ENCODE peak calls at places on chromosomes 2 and 18, in nine cellular contexts. S is neural progenitor cell, G is hepatocyte, Y is stomach, B is small intestine, J is SJCRH30, W is right lobe of liver, Z is breast epithelium, H is lower lobe of right lung. A is an unnamed sample.

GRCh38 chr2:233037078-233037477 is 4.6 kb downstream of the NEU2 start:
- DNase-seq in Y (no peak), S (no peak), B (no peak), W (no peak), Z (no peak), G (no peak), J (no peak), H (no peak), A (no peak)

GRCh38 chr2:73082523-73083410 is 11.3 kb upstream of the SFXN5 start:
- DNase-seq in H (no peak), J (no peak), W (no peak), Y (no peak), Z (no peak), G (no peak), B (no peak), S (no peak), A (no peak)

GRCh38 chr2:28752608-28752984 is 966 bp downstream of the PPP1CB start:
- DNase-seq in Y (no peak), S (no peak), H (no peak), B (no peak), J (no peak), Z (no peak), G (no peak), W (no peak), A (no peak)

GRCh38 chr2:44772131-44772530 is 169.4 kb upstream of the SIX3 start:
- DNase-seq in S (peak; percentile 22), B (no peak), H (no peak), G (no peak), Y (no peak), W (no peak), Z (no peak), J (no peak), A (no peak)

GRCh38 chr2:60560734-60561649 is 7.5 kb upstream of the BCL11A start:
- DNase-seq in H (no peak), B (no peak), S (peak; percentile 56), Y (no peak), Z (no peak), J (peak; percentile 24), G (peak; percentile 63), W (no peak), A (no peak)

GRCh38 chr18:48954837-48955527 is 4.2 kb upstream of the SMAD7 start:
- DNase-seq in Z (no peak), J (no peak), G (no peak), Y (no peak), S (no peak), W (no peak), B (no peak), H (peak; percentile 66), A (no peak)

GRCh38 chr2:214853906-214854305 is 44.4 kb upstream of the BARD1 start:
- DNase-seq in Z (no peak), Y (no peak), W (no peak), B (peak; percentile 9), S (no peak), G (peak; percentile 10), H (no peak), J (no peak), A (no peak)

GRCh38 chr2:200376422-200377142 is 70.1 kb downstream of the SPATS2L start:
- DNase-seq in S (no peak), H (no peak), Z (no peak), G (peak; percentile 56), J (no peak), W (no peak), Y (no peak), B (peak; percentile 77), A (no peak)

GRCh38 chr18:78528437-78529228 is 451.0 kb upstream of the SALL3 start:
- DNase-seq in B (no peak), W (no peak), Z (no peak), J (no peak), G (no peak), S (peak; percentile 18), Y (no peak), H (no peak), A (no peak)

GRCh38 chr2:236872971-236873370 is 212.7 kb upstream of the COPS8 start:
- DNase-seq in B (no peak), G (no peak), H (no peak), W (no peak), Z (no peak), S (no peak), J (peak; percentile 98), Y (no peak), A (no peak)

GRCh38 chr2:20925265-20925889 is 102.5 kb upstream of the LDAH start:
- DNase-seq in B (no peak), Y (no peak), Z (no peak), J (peak; percentile 55), W (no peak), H (no peak), G (peak; percentile 40), S (peak; percentile 83), A (no peak)

GRCh38 chr2:84631047-84631446 is 114.7 kb downstream of the DNAH6 start:
- DNase-seq in H (no peak), B (peak; percentile 51), Z (no peak), G (peak; percentile 50), S (peak; percentile 38), J (peak; percentile 4), W (no peak), Y (no peak), A (no peak)

GRCh38 chr2:65033178-65033577 is 23.0 kb upstream of the CEP68 start:
- DNase-seq in W (no peak), H (no peak), S (no peak), J (no peak), B (no peak), Y (no peak), G (no peak), Z (no peak), A (no peak)

GRCh38 chr2:259789-260331 is 4.0 kb downstream of the SH3YL1 start:
- DNase-seq in W (no peak), S (no peak), B (no peak), Y (no peak), H (no peak), Z (no peak), J (no peak), G (no peak), A (no peak)

GRCh38 chr18:36028859-36029258 is 38.5 kb downstream of the RPRD1A start:
- DNase-seq in S (no peak), Y (no peak), B (no peak), W (no peak), H (no peak), J (no peak), G (no peak), Z (no peak), A (no peak)

GRCh38 chr2:43188561-43189386 is 37.6 kb downstream of the ZFP36L2 start:
- DNase-seq in Z (no peak), H (no peak), B (no peak), S (no peak), Y (no peak), G (no peak), W (no peak), J (no peak), A (no peak)
- H3K4me3 ChIP-seq in Z (no peak overlapping the region), H (no peak overlapping the region), B (no peak overlapping the region), S (no peak overlapping the region), Y (no peak overlapping the region), G (no peak overlapping the region), W (no peak overlapping the region), J (no peak overlapping the region), A (no peak overlapping the region)

GRCh38 chr2:228827056-228827455 is 444.0 kb downstream of the PID1 start:
- DNase-seq in Y (no peak), G (no peak), W (no peak), J (no peak), H (no peak), Z (no peak), S (no peak), B (no peak), A (no peak)
- H3K27ac ChIP-seq in Y (no peak overlapping the region), G (no peak overlapping the region), W (no peak overlapping the region), J (no peak overlapping the region), H (no peak overlapping the region), Z (no peak overlapping the region), S (no peak overlapping the region), B (no peak overlapping the region), A (no peak overlapping the region)

GRCh38 chr2:144509548-144510205 is 10.2 kb downstream of the ZEB2 start:
- DNase-seq in J (no peak), G (no peak), H (no peak), Z (no peak), W (no peak), Y (no peak), B (no peak), S (no peak), A (no peak)

GRCh38 chr2:144508162-144508765 is 11.7 kb downstream of the ZEB2 start:
- DNase-seq in Z (no peak), S (no peak), Y (no peak), B (no peak), G (no peak), W (no peak), J (no peak), H (no peak), A (no peak)

GRCh38 chr2:144509001-144509545 is 10.8 kb downstream of the ZEB2 start:
- DNase-seq in W (no peak), G (no peak), B (no peak), Y (no peak), H (no peak), Z (no peak), J (no peak), S (peak; percentile 63), A (no peak)

GRCh38 chr2:144505245-144505801 is 14.6 kb downstream of the ZEB2 start:
- DNase-seq in G (no peak), Y (no peak), S (peak; percentile 48), J (no peak), H (no peak), W (no peak), Z (no peak), B (no peak), A (no peak)

DNA sequence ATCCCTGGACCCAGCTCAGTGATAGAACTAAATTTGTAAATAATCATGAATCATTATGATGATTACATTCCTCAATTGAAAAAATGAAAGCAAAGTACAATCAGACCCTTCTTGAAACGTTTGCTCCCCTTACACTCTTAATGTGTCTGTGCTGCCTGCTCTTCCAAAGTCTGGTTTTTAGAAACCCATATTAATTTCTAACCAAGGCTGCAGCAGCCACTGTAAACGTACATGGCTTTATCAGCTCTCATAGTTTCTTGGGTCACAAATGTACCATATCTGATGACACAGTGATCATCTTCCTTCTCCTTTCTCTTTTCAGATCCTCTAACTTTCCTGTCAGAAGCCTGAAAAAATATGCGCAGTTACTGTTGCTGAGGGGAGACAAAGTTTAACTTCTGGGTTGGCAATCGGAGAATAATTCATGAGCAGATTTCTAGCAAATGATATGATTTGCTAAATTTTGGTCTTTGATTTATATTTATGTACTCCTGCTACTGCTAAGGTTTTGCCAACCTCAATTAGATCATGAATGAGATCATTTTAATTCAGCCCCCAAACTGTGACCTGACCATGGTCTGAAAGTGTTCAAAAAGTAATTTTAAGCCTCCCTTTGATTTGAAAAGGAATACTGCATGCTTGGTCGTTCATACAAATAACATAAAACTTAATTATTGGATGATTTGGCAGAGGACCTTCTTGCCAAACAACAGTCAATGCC is 12.3 kb downstream of the ZEB2 start:
- DNase-seq in W (no peak), J (no peak), G (no peak), B (no peak), Z (no peak), Y (no peak), S (no peak), H (no peak), A (no peak)
- H3K4me3 ChIP-seq in W (no peak overlapping the region), J (no peak overlapping the region), G (no peak overlapping the region), B (no peak overlapping the region), Z (peak overlapping the region; percentile 48), Y (no peak overlapping the region), S (no peak overlapping the region), H (peak overlapping the region; percentile 70), A (no peak overlapping the region)

DNA sequence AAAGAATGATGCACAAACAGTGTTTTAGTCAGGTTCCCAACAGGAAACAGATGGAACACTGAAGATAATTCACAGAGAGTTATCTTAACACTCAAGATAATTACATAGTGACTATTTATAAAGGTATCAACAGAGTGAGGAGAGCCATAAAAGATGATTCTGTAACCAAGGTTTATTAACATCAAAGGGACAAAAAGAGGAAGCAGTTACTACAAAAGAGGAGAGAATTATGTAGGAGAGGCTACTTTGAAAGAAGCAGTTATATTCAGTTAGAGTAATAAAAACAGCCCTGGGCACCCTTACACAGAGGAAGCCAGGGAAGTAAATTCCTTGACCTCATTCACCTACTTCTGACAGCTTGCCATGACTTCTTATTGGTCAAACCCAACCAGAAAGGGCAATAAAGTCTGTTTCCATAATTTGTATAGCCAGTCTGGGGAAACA is 326.5 kb upstream of the SLC39A10 start:
- DNase-seq in Z (no peak), G (peak; percentile 24), Y (no peak), J (no peak), B (peak; percentile 47), S (no peak), H (no peak), W (no peak), A (no peak)
- H3K27ac ChIP-seq in Z (no peak overlapping the region), G (peak overlapping the region; percentile 61), Y (no peak overlapping the region), J (no peak overlapping the region), B (no peak overlapping the region), S (no peak overlapping the region), H (no peak overlapping the region), W (no peak overlapping the region), A (no peak overlapping the region)

A was measured in RWPE2.